ENCODE peak calls at places on chromosome 16, in six cellular contexts. One of them, this sample, is unnamed.

GRCh38 chr16:48905632-48906031 is 295.7 kb upstream of the N4BP1 start:
- DNase-seq in mesenchymal stem cell: no peak
- DNase-seq in mesendoderm: no peak
- DNase-seq in H9: no peak
- DNase-seq in H1: no peak
- DNase-seq in neuronal stem cell: no peak
- DNase-seq in this sample: no peak

GRCh38 chr16:55713103-55713502 is 57.3 kb downstream of the SLC6A2 start:
- DNase-seq in neuronal stem cell: no peak
- DNase-seq in mesendoderm: no peak
- DNase-seq in mesenchymal stem cell: no peak
- DNase-seq in H9: no peak
- DNase-seq in H1: no peak
- DNase-seq in this sample: no peak

GRCh38 chr16:84091460-84091859 is 25.3 kb downstream of the MBTPS1 start:
- DNase-seq in H9: no peak
- DNase-seq in mesendoderm: no peak
- DNase-seq in H1: no peak
- DNase-seq in mesenchymal stem cell: no peak
- DNase-seq in neuronal stem cell: no peak
- DNase-seq in this sample: no peak

GRCh38 chr16:49859139-49859947 is 3.4 kb upstream of the ZNF423 start:
- DNase-seq in H9: peak
- DNase-seq in H1: no peak
- DNase-seq in neuronal stem cell: no peak
- DNase-seq in mesendoderm: no peak
- DNase-seq in mesenchymal stem cell: peak
- DNase-seq in this sample: no peak

GRCh38 chr16:89002851-89003830 is 26.1 kb upstream of the CBFA2T3 start:
- DNase-seq in H9: no peak
- DNase-seq in neuronal stem cell: no peak
- DNase-seq in mesendoderm: no peak
- DNase-seq in H1: no peak
- DNase-seq in mesenchymal stem cell: no peak
- DNase-seq in this sample: no peak

GRCh38 chr16:24123275-24123674 is 132.9 kb upstream of the CACNG3 start:
- DNase-seq in H9: no peak
- DNase-seq in mesendoderm: no peak
- DNase-seq in H1: no peak
- DNase-seq in neuronal stem cell: no peak
- DNase-seq in mesenchymal stem cell: no peak
- DNase-seq in this sample: no peak

GRCh38 chr16:23581746-23582145 is 14.4 kb downstream of the NDUFAB1 start:
- DNase-seq in H1: no peak
- DNase-seq in mesenchymal stem cell: no peak
- DNase-seq in H9: no peak
- DNase-seq in neuronal stem cell: no peak
- DNase-seq in mesendoderm: no peak
- DNase-seq in this sample: no peak

GRCh38 chr16:12646490-12647274 is 157.0 kb downstream of the CPPED1 start:
- DNase-seq in H1: no peak
- DNase-seq in H9: no peak
- DNase-seq in mesenchymal stem cell: peak
- DNase-seq in neuronal stem cell: no peak
- DNase-seq in mesendoderm: peak
- DNase-seq in this sample: no peak

GRCh38 chr16:22335668-22336246 is 38.5 kb downstream of the POLR3E start:
- DNase-seq in neuronal stem cell: no peak
- DNase-seq in mesendoderm: no peak
- DNase-seq in H1: no peak
- DNase-seq in H9: no peak
- DNase-seq in mesenchymal stem cell: no peak
- DNase-seq in this sample: no peak

GRCh38 chr16:8108991-8109509 is 481.3 kb downstream of the TMEM114 start:
- DNase-seq in mesenchymal stem cell: no peak
- DNase-seq in mesendoderm: no peak
- DNase-seq in H9: no peak
- DNase-seq in neuronal stem cell: no peak
- DNase-seq in H1: no peak
- DNase-seq in this sample: no peak

GRCh38 chr16:75750516-75750915 is 24.2 kb upstream of the CPHXL start:
- DNase-seq in H1: no peak
- DNase-seq in H9: no peak
- DNase-seq in mesenchymal stem cell: no peak
- DNase-seq in neuronal stem cell: no peak
- DNase-seq in mesendoderm: no peak
- DNase-seq in this sample: no peak

GRCh38 chr16:886084-886543 is 84.7 kb downstream of the LMF1 start:
- DNase-seq in mesenchymal stem cell: peak
- DNase-seq in H9: peak
- DNase-seq in mesendoderm: peak
- DNase-seq in H1: no peak
- DNase-seq in neuronal stem cell: peak
- DNase-seq in this sample: peak

GRCh38 chr16:8718753-8719386 is 44.5 kb downstream of the ABAT start:
- DNase-seq in H9: no peak
- DNase-seq in mesendoderm: no peak
- DNase-seq in neuronal stem cell: no peak
- DNase-seq in mesenchymal stem cell: no peak
- DNase-seq in H1: no peak
- DNase-seq in this sample: no peak

GRCh38 chr16:61681124-61681523 is 355.1 kb downstream of the CDH8 start:
- DNase-seq in mesenchymal stem cell: no peak
- DNase-seq in H1: no peak
- DNase-seq in H9: no peak
- DNase-seq in mesendoderm: no peak
- DNase-seq in neuronal stem cell: no peak
- DNase-seq in this sample: no peak

GRCh38 chr16:22890976-22891375 is 77.0 kb downstream of the HS3ST2 start:
- DNase-seq in mesenchymal stem cell: no peak
- DNase-seq in mesendoderm: no peak
- DNase-seq in neuronal stem cell: no peak
- DNase-seq in H1: no peak
- DNase-seq in H9: no peak
- DNase-seq in this sample: no peak

GRCh38 chr16:12168054-12169018 is 191.8 kb downstream of the SNX29 start:
- DNase-seq in mesenchymal stem cell: peak
- DNase-seq in neuronal stem cell: no peak
- DNase-seq in H1: no peak
- DNase-seq in H9: no peak
- DNase-seq in mesendoderm: no peak
- DNase-seq in this sample: peak

GRCh38 chr16:88493879-88494278 is 40.8 kb downstream of the ZFPM1 start:
- DNase-seq in mesenchymal stem cell: no peak
- DNase-seq in neuronal stem cell: no peak
- DNase-seq in H1: no peak
- DNase-seq in H9: no peak
- DNase-seq in mesendoderm: no peak
- DNase-seq in this sample: no peak

GRCh38 chr16:2026461-2027023 is at the start of gene NHERF2:
- DNase-seq in H1: no peak
- DNase-seq in H9: no peak
- DNase-seq in mesenchymal stem cell: peak
- DNase-seq in mesendoderm: no peak
- DNase-seq in neuronal stem cell: no peak
- DNase-seq in this sample: no peak

GRCh38 chr16:49462989-49463371 is 89.4 kb downstream of the C16orf78 start:
- DNase-seq in mesendoderm: no peak
- DNase-seq in neuronal stem cell: no peak
- DNase-seq in H9: peak
- DNase-seq in mesenchymal stem cell: no peak
- DNase-seq in H1: no peak
- DNase-seq in this sample: no peak

GRCh38 chr16:66614161-66614802 is 9.8 kb downstream of the CMTM3 start:
- DNase-seq in H9: no peak
- DNase-seq in mesendoderm: no peak
- DNase-seq in neuronal stem cell: no peak
- DNase-seq in mesenchymal stem cell: no peak
- DNase-seq in H1: no peak
- DNase-seq in this sample: no peak

GRCh38 chr16:142405-142804 is 3.9 kb upstream of the NPRL3 start:
- DNase-seq in mesendoderm: no peak
- DNase-seq in H9: no peak
- DNase-seq in H1: no peak
- DNase-seq in mesenchymal stem cell: no peak
- DNase-seq in neuronal stem cell: no peak
- DNase-seq in this sample: no peak

DNA sequence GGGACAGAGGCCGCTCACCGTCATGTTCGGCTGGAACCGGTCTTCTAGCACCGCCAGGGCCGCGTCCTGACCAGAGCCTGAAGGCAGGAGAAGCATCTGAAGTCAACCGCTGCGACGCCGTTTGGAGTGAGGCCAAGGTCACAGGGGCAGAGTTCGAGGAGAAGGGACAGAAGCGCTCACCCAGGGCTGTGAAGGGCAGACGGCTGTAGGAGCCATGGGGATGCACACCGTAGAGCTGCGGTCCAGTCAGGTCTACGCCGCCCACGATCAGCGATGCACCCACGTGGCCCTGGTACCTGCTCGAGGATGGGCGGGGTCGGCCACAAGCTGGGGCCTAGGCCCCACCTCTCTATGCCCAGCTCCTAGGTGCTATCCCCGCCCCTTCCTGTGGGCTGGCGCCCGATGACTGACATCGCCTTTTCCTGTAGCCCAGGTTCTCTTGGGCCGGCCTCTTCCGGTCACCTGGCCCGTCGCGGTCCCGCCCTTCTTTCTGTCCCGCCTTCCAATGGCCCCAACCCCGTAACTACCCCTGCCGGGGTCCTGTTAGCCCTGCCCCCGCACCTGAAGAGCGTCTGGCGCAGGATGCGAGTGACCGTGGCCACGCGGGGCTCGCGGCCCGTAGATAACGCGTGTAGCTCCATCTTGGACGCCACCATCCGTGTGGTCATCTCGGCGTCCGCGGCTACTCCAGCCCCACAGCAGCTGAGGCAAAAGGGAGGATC is 1.1 kb downstream of the PSMB10 start:
- DNase-seq in H1: peak
- DNase-seq in neuronal stem cell: peak
- DNase-seq in mesenchymal stem cell: peak
- DNase-seq in H9: peak
- DNase-seq in mesendoderm: peak
- DNase-seq in this sample: peak
- H2AK5ac ChIP-seq in H1: no peak
- H2AK5ac ChIP-seq in neuronal stem cell: peak
- H2AK5ac ChIP-seq in mesenchymal stem cell: peak
- H2AK5ac ChIP-seq in H9: no peak
- H2AK5ac ChIP-seq in mesendoderm: peak
- H2AK5ac ChIP-seq in this sample: peak

DNA sequence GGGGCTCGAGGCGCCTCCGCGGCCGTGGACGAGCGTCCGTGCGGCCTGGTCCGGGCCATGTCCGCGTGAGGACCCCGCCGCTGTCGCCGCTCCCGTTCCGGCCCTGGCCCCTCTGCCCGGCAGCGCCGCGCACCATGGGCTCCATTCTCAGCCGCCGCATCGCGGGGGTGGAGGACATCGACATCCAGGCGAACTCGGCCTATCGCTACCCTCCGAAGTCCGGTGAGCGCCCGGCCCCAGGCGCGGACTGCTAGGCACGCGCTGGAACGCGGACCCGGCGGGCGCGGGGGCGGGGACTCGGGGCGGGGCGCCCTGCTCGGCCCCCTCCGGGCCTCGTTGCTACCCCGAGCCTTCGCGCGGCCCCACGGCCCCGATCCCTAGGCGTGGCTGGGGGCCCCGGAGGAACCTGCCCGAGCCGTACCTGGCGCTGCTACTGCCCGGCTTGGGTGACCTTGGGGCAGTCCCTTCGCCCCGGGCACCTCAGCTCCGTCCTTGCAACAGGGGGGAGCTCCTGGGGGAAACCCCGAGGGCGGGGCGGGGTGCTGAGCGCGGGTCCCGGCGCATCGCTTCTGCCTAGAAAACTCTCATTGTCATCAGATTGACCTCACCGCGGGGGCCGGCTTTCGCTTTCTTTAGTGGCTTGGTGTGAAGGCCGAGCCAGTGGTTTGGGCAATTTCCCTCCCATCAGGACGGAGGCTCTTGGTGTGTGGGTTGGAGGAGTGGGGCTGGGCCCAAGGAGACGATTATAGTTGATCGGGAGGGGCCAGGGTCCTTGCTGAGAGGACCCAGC is 396 bp downstream of the MGRN1 start:
- DNase-seq in mesendoderm: peak
- DNase-seq in neuronal stem cell: peak
- DNase-seq in H1: no peak
- DNase-seq in H9: peak
- DNase-seq in mesenchymal stem cell: peak
- DNase-seq in this sample: peak
- H2AK5ac ChIP-seq in mesendoderm: no peak
- H2AK5ac ChIP-seq in neuronal stem cell: no peak
- H2AK5ac ChIP-seq in H1: peak
- H2AK5ac ChIP-seq in H9: no peak
- H2AK5ac ChIP-seq in mesenchymal stem cell: no peak
- H2AK5ac ChIP-seq in this sample: peak

GRCh38 chr16:81586421-81586820 is 141.8 kb downstream of the CMIP start:
- DNase-seq in mesendoderm: peak
- DNase-seq in H9: no peak
- DNase-seq in H1: no peak
- DNase-seq in mesenchymal stem cell: peak
- DNase-seq in neuronal stem cell: no peak
- DNase-seq in this sample: peak

GRCh38 chr16:81589975-81590650 is 145.5 kb downstream of the CMIP start:
- DNase-seq in mesendoderm: no peak
- DNase-seq in H9: no peak
- DNase-seq in mesenchymal stem cell: no peak
- DNase-seq in H1: no peak
- DNase-seq in neuronal stem cell: no peak
- DNase-seq in this sample: no peak

GRCh38 chr16:81587626-81588160 is 143.1 kb downstream of the CMIP start:
- DNase-seq in neuronal stem cell: no peak
- DNase-seq in H1: no peak
- DNase-seq in mesenchymal stem cell: no peak
- DNase-seq in mesendoderm: no peak
- DNase-seq in H9: no peak
- DNase-seq in this sample: no peak

GRCh38 chr16:81586976-81587625 is 142.5 kb downstream of the CMIP start:
- DNase-seq in H1: no peak
- DNase-seq in mesenchymal stem cell: no peak
- DNase-seq in mesendoderm: no peak
- DNase-seq in neuronal stem cell: no peak
- DNase-seq in H9: no peak
- DNase-seq in this sample: no peak

GRCh38 chr16:81588326-81589081 is 143.9 kb downstream of the CMIP start:
- DNase-seq in H9: no peak
- DNase-seq in H1: no peak
- DNase-seq in mesendoderm: peak
- DNase-seq in mesenchymal stem cell: no peak
- DNase-seq in neuronal stem cell: no peak
- DNase-seq in this sample: no peak
- H2AK5ac ChIP-seq in H9: no peak
- H2AK5ac ChIP-seq in H1: no peak
- H2AK5ac ChIP-seq in mesendoderm: no peak
- H2AK5ac ChIP-seq in mesenchymal stem cell: no peak
- H2AK5ac ChIP-seq in neuronal stem cell: no peak
- H2AK5ac ChIP-seq in this sample: no peak

DNA sequence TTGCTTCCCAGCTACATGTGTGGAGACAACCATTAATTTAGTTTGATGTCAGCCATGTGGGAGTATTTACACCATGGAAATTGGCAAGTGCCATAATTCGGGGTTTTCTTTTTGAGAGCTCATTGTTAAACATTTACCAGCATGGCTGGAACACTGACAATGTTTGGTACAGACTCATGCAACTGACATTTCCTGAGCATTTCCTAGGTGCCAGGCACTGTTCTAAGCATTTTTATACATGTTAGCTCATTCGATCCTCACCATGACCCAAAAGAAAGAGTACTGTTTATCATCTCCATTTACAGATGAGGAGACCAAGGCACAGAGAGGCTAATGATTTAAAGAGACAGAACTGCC is 86.9 kb downstream of the FOXL1 start:
- DNase-seq in H1: no peak
- DNase-seq in H9: no peak
- DNase-seq in mesenchymal stem cell: peak
- DNase-seq in mesendoderm: no peak
- DNase-seq in neuronal stem cell: no peak
- DNase-seq in this sample: peak
- H2AK5ac ChIP-seq in H1: no peak
- H2AK5ac ChIP-seq in H9: no peak
- H2AK5ac ChIP-seq in mesenchymal stem cell: peak
- H2AK5ac ChIP-seq in mesendoderm: no peak
- H2AK5ac ChIP-seq in neuronal stem cell: no peak
- H2AK5ac ChIP-seq in this sample: peak